ENCODE peak calls at places on chromosomes 5 and 9, in five cellular contexts. K is AG10803, A is osteoblast, Y is transverse colon, N is MCF 10A. P is an unnamed sample.

GRCh38 chr9:18390393-18390792 is 83.6 kb upstream of the ADAMTSL1 start:
- DNase-seq in A (no peak), N (no peak), K (peak), Y (no peak), P (no peak)

GRCh38 chr9:30982301-30982700 is 1402.1 kb upstream of the ACO1 start:
- DNase-seq in Y (no peak), A (no peak), K (no peak), N (no peak), P (no peak)

GRCh38 chr5:107248065-107248695 is 422.6 kb downstream of the EFNA5 start:
- DNase-seq in K (peak), N (peak), Y (peak), A (peak), P (peak)

GRCh38 chr5:52709171-52709925 is 78.4 kb upstream of the ITGA1 start:
- DNase-seq in K (no peak), N (no peak), A (no peak), Y (no peak), P (peak)

GRCh38 chr9:129253820-129254381 is 75.8 kb upstream of the IER5L start:
- DNase-seq in N (no peak), K (no peak), Y (no peak), A (peak), P (no peak)

GRCh38 chr9:76107487-76107886 is 217.0 kb downstream of the PCSK5 start:
- DNase-seq in A (no peak), N (no peak), Y (no peak), K (peak), P (no peak)

GRCh38 chr9:16064701-16065230 is 511.9 kb downstream of the CCDC171 start:
- DNase-seq in A (no peak), K (no peak), N (no peak), Y (no peak), P (no peak)

GRCh38 chr5:71586052-71586940 is 844 bp upstream of the MCCC2 start:
- DNase-seq in Y (no peak), N (no peak), A (no peak), K (peak), P (peak)

GRCh38 chr5:88964831-88965230 is 81.8 kb upstream of the MEF2C start:
- DNase-seq in A (no peak), K (no peak), Y (no peak), N (no peak), P (no peak)

GRCh38 chr5:122183098-122183794 is 53.9 kb downstream of the ZNF474 start:
- DNase-seq in A (peak), N (peak), K (peak), Y (peak), P (peak)

GRCh38 chr9:126459965-126460843 is 133.6 kb downstream of the MVB12B start:
- DNase-seq in Y (no peak), N (no peak), K (peak), A (no peak), P (no peak)

GRCh38 chr9:18350036-18350435 is 123.9 kb upstream of the ADAMTSL1 start:
- DNase-seq in Y (no peak), N (no peak), K (no peak), A (no peak), P (no peak)

GRCh38 chr9:6552033-6552737 is 93.3 kb downstream of the GLDC start:
- DNase-seq in A (no peak), K (peak), Y (no peak), N (peak), P (no peak)

GRCh38 chr5:80516826-80517225 is 28.9 kb downstream of the FAM151B start:
- DNase-seq in Y (no peak), N (peak), K (peak), A (peak), P (peak)

GRCh38 chr5:168656633-168657032 is 77.5 kb upstream of the PANK3 start:
- DNase-seq in K (peak), A (no peak), Y (no peak), N (peak), P (no peak)

GRCh38 chr5:150317048-150318003 is 14.6 kb upstream of the ARSI start:
- DNase-seq in N (peak), Y (no peak), A (peak), K (peak), P (peak)

GRCh38 chr9:92064711-92065110 is 50.5 kb downstream of the SPTLC1 start:
- DNase-seq in A (no peak), N (peak), K (peak), Y (no peak), P (peak)

GRCh38 chr5:92309336-92309991 is 926.3 kb upstream of the ARRDC3 start:
- DNase-seq in N (peak), A (peak), Y (no peak), K (peak), P (peak)

GRCh38 chr5:1182633-1183423 is 18.6 kb upstream of the SLC6A19 start:
- DNase-seq in N (no peak), K (no peak), A (no peak), Y (peak), P (no peak)

GRCh38 chr9:20297646-20298084 is 324.6 kb downstream of the MLLT3 start:
- DNase-seq in Y (peak), N (no peak), K (peak), A (peak), P (peak)

GRCh38 chr9:25397746-25398145 is 280.5 kb downstream of the TUSC1 start:
- DNase-seq in N (no peak), K (no peak), Y (no peak), A (no peak), P (no peak)

GRCh38 chr9:99488109-99489042 is 266.3 kb downstream of the SEC61B start:
- DNase-seq in K (no peak), A (no peak), N (no peak), Y (no peak), P (no peak)

GRCh38 chr9:110864011-110864410 is 174.3 kb downstream of the LPAR1 start:
- DNase-seq in A (no peak), Y (no peak), N (no peak), K (no peak), P (peak)

GRCh38 chr9:125337282-125337681 is 75.7 kb downstream of the GAPVD1 start:
- DNase-seq in Y (no peak), K (no peak), N (no peak), A (no peak), P (no peak)

GRCh38 chr5:179825655-179826182 is 5.0 kb downstream of the SQSTM1 start:
- DNase-seq in N (no peak), Y (peak), A (peak), K (no peak), P (no peak)

GRCh38 chr5:163385276-163385675 is 52.1 kb upstream of the CCNG1 start:
- DNase-seq in N (peak), Y (no peak), K (no peak), A (no peak), P (no peak)

GRCh38 chr9:16824545-16825041 is 45.9 kb downstream of the BNC2 start:
- DNase-seq in Y (no peak), K (peak), N (peak), A (no peak), P (peak)

GRCh38 chr5:65818592-65818991 is 96.6 kb downstream of the NLN start:
- DNase-seq in A (no peak), N (no peak), K (no peak), Y (peak), P (no peak)

GRCh38 chr5:133396187-133396621 is 216.1 kb downstream of the FSTL4 start:
- DNase-seq in K (no peak), A (no peak), Y (no peak), N (no peak), P (no peak)

GRCh38 chr5:27124590-27124989 is 86.2 kb upstream of the CDH9 start:
- DNase-seq in Y (no peak), K (peak), A (peak), N (peak), P (peak)

GRCh38 chr5:171907731-171908343 is 98.6 kb downstream of the FBXW11 start:
- DNase-seq in N (peak), K (peak), Y (peak), A (no peak), P (no peak)

GRCh38 chr9:129208191-129209091 is 30.4 kb upstream of the IER5L start:
- DNase-seq in N (peak), A (peak), Y (no peak), K (no peak), P (no peak)

GRCh38 chr5:141875795-141876627 is 2.2 kb downstream of the PCDH1 start:
- DNase-seq in N (peak), K (no peak), Y (peak), A (peak), P (no peak)

GRCh38 chr9:27572566-27572917 is 739 bp downstream of the C9orf72 start:
- DNase-seq in K (peak), N (peak), A (no peak), Y (peak), P (peak)

GRCh38 chr5:132103969-132104391 is 30.4 kb downstream of the CSF2 start:
- DNase-seq in Y (no peak), N (peak), A (no peak), K (peak), P (no peak)

GRCh38 chr5:170411100-170411499 is 21.9 kb upstream of the KCNMB1 start:
- DNase-seq in N (no peak), Y (no peak), K (no peak), A (no peak), P (no peak)
- TF ChIP-seq CTCF in N (no peak), Y (no peak), K (no peak), A (no peak), P (no peak)

GRCh38 chr5:120476063-120476462 is 12.0 kb downstream of the PRR16 start:
- DNase-seq in N (no peak), Y (no peak), K (no peak), A (no peak), P (no peak)

GRCh38 chr5:120479066-120479465 is 15.0 kb downstream of the PRR16 start:
- DNase-seq in A (no peak), N (peak), Y (no peak), K (peak), P (no peak)

GRCh38 chr5:120471971-120472370 is 7.9 kb downstream of the PRR16 start:
- DNase-seq in A (no peak), K (no peak), N (no peak), Y (no peak), P (no peak)

DNA sequence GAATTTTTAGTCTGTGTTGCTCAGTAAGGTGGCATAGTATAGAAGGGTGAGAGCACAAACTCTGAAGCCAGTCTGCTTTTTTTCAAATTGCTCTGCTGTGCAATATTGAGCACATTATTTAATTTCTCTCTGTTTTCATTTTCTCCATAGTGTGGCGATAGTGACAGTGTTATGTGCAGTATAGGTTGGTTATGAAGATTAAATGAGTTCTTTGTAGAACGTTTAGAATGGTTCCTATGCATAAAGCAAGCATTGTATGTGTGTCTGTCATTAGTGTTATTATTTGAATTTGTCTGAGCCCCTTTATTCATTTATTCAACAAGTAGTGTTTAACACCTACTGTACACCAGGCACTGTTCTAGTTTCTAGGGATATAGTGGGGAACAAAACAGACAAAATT is 9.2 kb downstream of the PRR16 start:
- DNase-seq in A (no peak), Y (no peak), K (no peak), N (no peak), P (no peak)
- TF ChIP-seq CTCF in A (no peak), Y (no peak), K (no peak), N (no peak), P (no peak)

GRCh38 chr9:97487107-97487506 is 14.4 kb upstream of the TMOD1 start:
- DNase-seq in K (no peak), N (peak), A (no peak), Y (no peak), P (peak)
- TF ChIP-seq CTCF in K (peak), N (peak), A (peak), Y (peak), P (peak)

DNA sequence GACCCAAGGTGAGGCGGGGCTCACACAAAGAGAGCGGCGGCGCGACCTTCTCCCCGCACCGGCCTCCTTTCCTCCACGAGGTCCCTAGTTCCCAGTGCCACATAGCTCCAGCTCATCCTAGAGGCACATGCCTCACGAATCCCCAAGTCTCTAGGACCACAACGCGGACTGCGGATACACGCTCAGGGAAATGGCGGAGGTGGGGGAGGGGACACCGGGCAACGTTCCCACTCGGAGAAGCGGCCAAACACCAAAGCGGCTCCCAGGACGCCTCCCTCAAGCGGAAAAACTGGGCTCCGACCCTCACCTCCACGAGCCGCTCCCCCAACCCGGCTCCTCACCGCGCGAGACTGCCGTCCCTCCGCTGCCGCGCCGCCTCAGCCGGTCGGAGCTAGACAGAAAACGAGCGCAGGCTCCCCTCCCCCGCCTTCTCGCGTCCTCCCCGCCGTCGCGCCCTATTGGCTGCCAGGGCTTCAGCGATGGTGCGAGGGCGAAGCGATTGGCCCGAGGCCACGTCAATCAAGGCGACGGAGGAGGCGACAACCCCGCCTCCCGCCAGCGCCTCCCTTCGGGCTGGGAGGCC is at the start of gene HNRNPK:
- DNase-seq in K (peak), A (peak), Y (peak), N (peak), P (peak)
- TF ChIP-seq CTCF in K (no peak), A (no peak), Y (no peak), N (no peak), P (no peak)

GRCh38 chr9:96382175-96382574 is 1.3 kb downstream of the SLC35D2 start:
- DNase-seq in Y (no peak), N (peak), K (peak), A (no peak), P (peak)

GRCh38 chr9:96376926-96377874 is 6.3 kb downstream of the SLC35D2 start:
- DNase-seq in A (peak), Y (no peak), N (peak), K (peak), P (peak)

GRCh38 chr9:96378187-96378586 is 5.3 kb downstream of the SLC35D2 start:
- DNase-seq in A (no peak), Y (no peak), N (no peak), K (no peak), P (no peak)

GRCh38 chr9:96381696-96382095 is 1.8 kb downstream of the SLC35D2 start:
- DNase-seq in A (no peak), N (no peak), Y (no peak), K (no peak), P (no peak)

GRCh38 chr9:96379461-96379860 is 4.0 kb downstream of the SLC35D2 start:
- DNase-seq in K (no peak), A (no peak), N (no peak), Y (no peak), P (no peak)
- TF ChIP-seq CTCF in K (no peak), A (no peak), N (no peak), Y (no peak), P (no peak)

GRCh38 chr5:73448451-73449136 is at the start of gene FOXD1:
- DNase-seq in A (peak), K (peak), N (peak), Y (peak), P (peak)
- TF ChIP-seq CTCF in A (no peak), K (peak), N (no peak), Y (no peak), P (peak)

DNA sequence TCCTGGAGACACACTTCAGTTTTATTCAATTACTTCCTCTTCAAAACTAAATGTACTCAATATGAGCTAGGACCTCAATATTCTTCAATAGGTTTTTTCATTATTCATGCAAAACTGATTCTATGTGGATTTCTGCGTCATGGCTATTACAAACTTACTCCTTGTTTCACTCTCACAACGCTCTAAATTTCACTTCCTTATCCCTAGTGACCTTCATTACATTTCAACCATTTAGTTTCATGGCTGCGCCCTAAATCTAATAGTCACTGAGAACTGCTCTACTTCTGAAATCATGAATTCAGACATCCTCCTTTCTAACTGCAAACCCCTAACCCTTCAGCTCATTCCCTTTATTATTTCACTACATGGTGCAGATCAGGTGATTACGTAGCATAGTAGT is 93.9 kb downstream of the SLC25A46 start:
- DNase-seq in N (no peak), K (no peak), Y (no peak), A (no peak), P (no peak)
- TF ChIP-seq CTCF in N (no peak), K (no peak), Y (no peak), A (no peak), P (no peak)

GRCh38 chr5:139475865-139476651 is 5.3 kb downstream of the SMIM33 start:
- DNase-seq in A (no peak), Y (no peak), N (no peak), K (no peak), P (no peak)

GRCh38 chr5:139481122-139481533 is 1.4 kb downstream of the STING1 start:
- DNase-seq in N (peak), K (no peak), A (peak), Y (no peak), P (no peak)

GRCh38 chr5:139486201-139486600 is 3.6 kb upstream of the STING1 start:
- DNase-seq in N (no peak), A (no peak), Y (no peak), K (no peak), P (no peak)

GRCh38 chr5:139482050-139482889 is at the start of gene STING1:
- DNase-seq in Y (peak), K (peak), A (peak), N (peak), P (peak)

GRCh38 chr5:139481580-139482049 is 943 bp downstream of the STING1 start:
- DNase-seq in Y (peak), K (peak), N (peak), A (peak), P (peak)
- TF ChIP-seq CTCF in Y (no peak), K (peak), N (peak), A (peak), P (peak)

DNA sequence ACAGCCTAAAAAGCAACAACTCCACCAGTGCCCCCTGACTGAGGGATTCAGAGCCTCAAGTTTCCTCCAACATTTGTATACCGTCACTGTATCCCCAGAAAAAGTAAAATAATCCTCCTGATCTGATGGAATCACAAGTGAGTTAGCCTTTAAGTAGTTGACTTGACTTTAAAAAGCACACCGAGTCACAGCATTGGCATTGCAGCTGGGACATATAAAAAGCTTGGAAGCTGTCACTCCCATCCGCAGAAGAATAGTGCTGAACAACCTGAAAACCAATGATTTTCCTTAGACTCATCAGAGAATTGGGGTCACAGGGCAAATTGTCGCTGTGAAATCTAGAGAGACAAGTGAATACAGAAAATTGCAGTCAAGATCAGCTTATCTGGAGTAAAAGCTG is 41.6 kb upstream of the FBN2 start:
- DNase-seq in Y (no peak), N (no peak), A (no peak), K (no peak), P (peak)
- TF ChIP-seq CTCF in Y (no peak), N (no peak), A (no peak), K (no peak), P (no peak)